ENCODE peak calls at places on chromosome 7, in eight cellular contexts. A, W, C, S, R, D, N and M are unnamed samples. For H3K9me3 and H3K27me3, the result is how much of the 10 kb centered on the place peaks cover.

GRCh38 chr7:150357277-150357676 is 11.3 kb upstream of the REPIN1 start:
- DNase-seq in W (no peak), S (no peak), C (no peak), R (no peak), N (no peak), A (no peak), D (peak), M (no peak)

GRCh38 chr7:141641876-141642275 is 60.1 kb downstream of the DENND11 start:
- DNase-seq in R (no peak), S (no peak), C (no peak), W (no peak), D (no peak), A (no peak), N (no peak), M (no peak)

GRCh38 chr7:13990319-13990983 is 985 bp upstream of the ETV1 start:
- DNase-seq in R (peak), C (peak), W (peak), S (peak), A (peak), D (peak), N (peak), M (peak)

GRCh38 chr7:30406664-30407425 is 71.7 kb downstream of the NOD1 start:
- DNase-seq in N (no peak), W (peak), S (no peak), D (no peak), R (peak), C (no peak), A (no peak), M (no peak)

GRCh38 chr7:41007351-41007751 is 695.5 kb downstream of the INHBA start:
- DNase-seq in S (no peak), D (no peak), A (no peak), C (no peak), W (no peak), N (no peak), R (no peak), M (no peak)

GRCh38 chr7:151888079-151888673 is 11.3 kb upstream of the PRKAG2 start:
- DNase-seq in A (no peak), R (no peak), N (no peak), W (no peak), C (no peak), S (no peak), D (no peak), M (peak)

GRCh38 chr7:4270268-4270667 is 411.8 kb upstream of the FOXK1 start:
- DNase-seq in W (no peak), N (no peak), S (peak), D (no peak), R (no peak), C (no peak), A (no peak), M (no peak)

GRCh38 chr7:107408349-107408748 is 61.5 kb upstream of the GPR22 start:
- DNase-seq in D (no peak), A (no peak), W (no peak), R (no peak), C (no peak), S (no peak), N (peak), M (no peak)

GRCh38 chr7:28224675-28225074 is 44.1 kb upstream of the JAZF1 start:
- DNase-seq in C (no peak), S (no peak), A (no peak), D (no peak), R (no peak), W (no peak), N (no peak), M (no peak)

GRCh38 chr7:39130740-39131538 is 153.2 kb downstream of the POU6F2 start:
- DNase-seq in R (no peak), S (no peak), A (peak), W (no peak), C (no peak), N (no peak), D (peak), M (peak)

GRCh38 chr7:47557986-47558670 is 23.8 kb downstream of the TNS3 start:
- DNase-seq in A (no peak), S (no peak), D (no peak), R (no peak), W (no peak), N (no peak), C (no peak), M (peak)

GRCh38 chr7:131536361-131536849 is 20.0 kb downstream of the PODXL start:
- DNase-seq in C (no peak), S (no peak), W (no peak), R (no peak), D (peak), N (no peak), A (peak), M (no peak)

GRCh38 chr7:124724516-124725192 is 40.9 kb downstream of the GPR37 start:
- DNase-seq in S (no peak), R (no peak), A (no peak), W (no peak), D (no peak), C (no peak), N (no peak), M (no peak)

GRCh38 chr7:2821842-2822507 is 22.1 kb downstream of the GNA12 start:
- DNase-seq in S (no peak), W (no peak), D (no peak), A (no peak), R (no peak), N (peak), C (no peak), M (no peak)

GRCh38 chr7:108246227-108246837 is 116.2 kb upstream of the LAMB4 start:
- DNase-seq in C (no peak), R (peak), A (peak), W (peak), D (no peak), N (peak), S (no peak), M (peak)

GRCh38 chr7:158005531-158005930 is 582.1 kb downstream of the PTPRN2 start:
- DNase-seq in A (no peak), R (no peak), D (no peak), C (no peak), W (no peak), S (no peak), N (no peak), M (no peak)

GRCh38 chr7:12244129-12244528 is 33.0 kb downstream of the TMEM106B start:
- DNase-seq in S (peak), N (peak), R (no peak), W (peak), D (peak), A (peak), C (no peak), M (peak)

GRCh38 chr7:132500727-132501410 is 75.4 kb downstream of the PLXNA4 start:
- DNase-seq in R (peak), N (no peak), D (no peak), S (peak), W (peak), A (peak), C (peak), M (no peak)

GRCh38 chr7:92631067-92631829 is 41.1 kb upstream of the FAM133B start:
- DNase-seq in R (no peak), C (no peak), N (no peak), D (no peak), S (no peak), W (no peak), A (no peak), M (no peak)

GRCh38 chr7:43454936-43455518 is 127.9 kb upstream of the STK17A start:
- DNase-seq in N (peak), C (no peak), W (peak), A (no peak), D (no peak), R (no peak), S (no peak), M (no peak)
- H3K4me3 ChIP-seq in N (no peak), C (no peak), W (no peak), A (no peak), D (no peak), R (no peak), S (no peak), M (no peak)

GRCh38 chr7:64992971-64993370 is 2.1 kb upstream of the ZNF117 start:
- DNase-seq in A (no peak), W (no peak), S (no peak), N (no peak), D (no peak), C (no peak), R (no peak), M (no peak)
- H3K9me3 ChIP-seq in A (under half), W (under half), S (under half), N (half or more), D (under half), C (under half), R (under half), M (under half)

DNA sequence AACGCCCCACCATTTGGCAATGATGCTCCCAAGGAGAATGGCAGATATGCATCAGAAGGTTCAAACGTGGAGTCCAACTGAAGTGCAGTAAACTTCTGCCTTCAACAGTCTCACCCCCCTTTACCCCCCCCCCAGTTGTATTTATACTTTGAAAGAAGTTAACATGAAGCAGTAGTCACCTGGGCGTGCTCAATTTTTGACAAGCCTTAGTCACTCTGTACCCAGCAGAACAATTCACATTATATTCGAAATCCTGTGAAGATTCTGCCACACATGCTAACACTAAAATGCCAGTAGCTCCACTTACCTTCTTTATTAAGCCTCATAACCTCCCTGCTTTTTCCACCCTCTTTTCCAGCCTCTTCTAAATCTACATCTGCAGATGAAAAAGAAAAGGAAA is 894 bp downstream of the ATXN7L1 start:
- DNase-seq in N (no peak), S (no peak), R (no peak), A (no peak), D (no peak), W (no peak), C (no peak), M (no peak)
- H3K27me3 ChIP-seq in N (under half), S (under half), R (under half), A (under half), D (under half), W (under half), C (under half), M (under half)

GRCh38 chr7:88758355-88759215 is 915 bp upstream of the ZNF804B start:
- DNase-seq in S (no peak), D (peak), A (peak), W (peak), N (no peak), R (no peak), C (no peak), M (no peak)

GRCh38 chr7:88757371-88757770 is 2.1 kb upstream of the ZNF804B start:
- DNase-seq in A (no peak), W (no peak), N (no peak), R (no peak), C (no peak), S (no peak), D (no peak), M (no peak)

GRCh38 chr7:88761779-88762178 is 2.3 kb downstream of the ZNF804B start:
- DNase-seq in R (no peak), S (no peak), W (no peak), C (no peak), D (no peak), A (no peak), N (no peak), M (no peak)

GRCh38 chr7:88759956-88760515 is 536 bp downstream of the ZNF804B start:
- DNase-seq in C (no peak), S (no peak), N (no peak), W (no peak), D (no peak), A (peak), R (no peak), M (no peak)

DNA sequence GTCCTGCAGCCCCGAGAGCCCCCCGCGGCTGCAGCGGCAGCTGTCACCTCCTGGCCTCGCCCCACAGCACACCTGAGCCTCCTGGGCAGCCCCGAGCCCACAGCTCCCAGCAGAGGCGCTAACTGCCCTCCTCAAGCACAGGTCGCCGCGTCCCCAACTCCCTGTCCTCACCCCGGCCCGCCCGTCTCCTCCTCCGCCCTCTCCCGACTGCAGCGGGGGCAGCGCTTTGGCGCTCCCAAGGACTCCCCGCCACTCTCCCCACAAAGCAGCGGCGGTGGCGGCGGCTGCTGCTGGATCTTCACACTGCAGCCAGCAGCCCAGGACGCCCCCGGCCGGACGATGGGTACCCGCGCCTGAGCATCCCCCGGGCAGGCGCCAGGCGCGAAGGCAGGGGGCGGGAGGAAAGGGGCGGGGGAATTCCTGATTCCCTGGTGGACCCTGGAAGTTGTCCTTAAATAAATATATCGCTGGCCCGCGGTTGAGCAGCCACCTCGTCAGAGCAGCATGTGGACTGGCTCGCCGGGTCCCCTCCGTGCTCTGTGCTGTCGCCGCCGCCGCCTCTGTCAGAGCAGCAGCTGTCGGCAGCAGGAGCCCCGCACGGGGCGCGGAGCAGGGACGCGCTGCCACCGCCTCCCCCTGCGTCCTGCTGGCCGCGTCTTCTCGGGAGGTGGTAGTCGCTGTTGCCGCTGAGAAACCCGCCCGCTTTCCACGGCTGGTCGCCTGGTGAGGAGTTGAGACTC is at the start of gene ZNF804B:
- DNase-seq in W (peak), S (no peak), D (peak), A (peak), R (no peak), C (no peak), N (no peak), M (no peak)
- H3K4me3 ChIP-seq in W (peak), S (peak), D (no peak), A (peak), R (no peak), C (peak), N (no peak), M (no peak)